ENCODE peak calls at places on chromosome 14, in ten cellular contexts. One of them, this sample, is unnamed. For H3K27me3, the result is how much of the 10 kb centered on the place peaks cover.

GRCh38 chr14:77859934-77860570 is 60.1 kb downstream of the ADCK1 start:
- DNase-seq in fibroblast of lung: no peak
- DNase-seq in AG04450: no peak
- DNase-seq in breast epithelium: no peak
- DNase-seq in CD8-positive, alpha-beta T cell: no peak
- DNase-seq in PC-3: no peak
- DNase-seq in stomach: peak
- DNase-seq in osteoblast: no peak
- DNase-seq in tibial artery: no peak
- DNase-seq in transverse colon: no peak
- DNase-seq in this sample: no peak

GRCh38 chr14:91377700-91378652 is 39.6 kb downstream of the CCDC88C start:
- DNase-seq in CD8-positive, alpha-beta T cell: peak
- DNase-seq in stomach: no peak
- DNase-seq in transverse colon: peak
- DNase-seq in fibroblast of lung: no peak
- DNase-seq in osteoblast: no peak
- DNase-seq in AG04450: no peak
- DNase-seq in PC-3: peak
- DNase-seq in breast epithelium: no peak
- DNase-seq in tibial artery: no peak
- DNase-seq in this sample: no peak

GRCh38 chr14:69263364-69263763 is 3.4 kb downstream of the GALNT16 start:
- DNase-seq in breast epithelium: peak
- DNase-seq in AG04450: peak
- DNase-seq in CD8-positive, alpha-beta T cell: no peak
- DNase-seq in transverse colon: peak
- DNase-seq in fibroblast of lung: peak
- DNase-seq in stomach: no peak
- DNase-seq in tibial artery: peak
- DNase-seq in osteoblast: peak
- DNase-seq in PC-3: peak
- DNase-seq in this sample: peak

GRCh38 chr14:37413504-37414003 is 181.5 kb downstream of the FOXA1 start:
- DNase-seq in tibial artery: no peak
- DNase-seq in stomach: no peak
- DNase-seq in osteoblast: no peak
- DNase-seq in breast epithelium: no peak
- DNase-seq in PC-3: no peak
- DNase-seq in CD8-positive, alpha-beta T cell: no peak
- DNase-seq in fibroblast of lung: no peak
- DNase-seq in AG04450: no peak
- DNase-seq in transverse colon: no peak
- DNase-seq in this sample: no peak

GRCh38 chr14:75291331-75291730 is 12.7 kb downstream of the FOS start:
- DNase-seq in osteoblast: no peak
- DNase-seq in breast epithelium: no peak
- DNase-seq in AG04450: no peak
- DNase-seq in transverse colon: no peak
- DNase-seq in CD8-positive, alpha-beta T cell: no peak
- DNase-seq in fibroblast of lung: no peak
- DNase-seq in PC-3: no peak
- DNase-seq in stomach: no peak
- DNase-seq in tibial artery: no peak
- DNase-seq in this sample: no peak

GRCh38 chr14:102873546-102874061 is 48.9 kb upstream of the AMN start:
- DNase-seq in PC-3: no peak
- DNase-seq in transverse colon: peak
- DNase-seq in tibial artery: no peak
- DNase-seq in osteoblast: no peak
- DNase-seq in breast epithelium: no peak
- DNase-seq in fibroblast of lung: no peak
- DNase-seq in stomach: no peak
- DNase-seq in AG04450: no peak
- DNase-seq in CD8-positive, alpha-beta T cell: no peak
- DNase-seq in this sample: no peak

GRCh38 chr14:69859591-69859990 is 19.6 kb upstream of the SMOC1 start:
- DNase-seq in PC-3: no peak
- DNase-seq in transverse colon: no peak
- DNase-seq in breast epithelium: no peak
- DNase-seq in osteoblast: no peak
- DNase-seq in fibroblast of lung: no peak
- DNase-seq in CD8-positive, alpha-beta T cell: no peak
- DNase-seq in stomach: no peak
- DNase-seq in tibial artery: no peak
- DNase-seq in AG04450: no peak
- DNase-seq in this sample: no peak

GRCh38 chr14:99179946-99180345 is 92.1 kb downstream of the BCL11B start:
- DNase-seq in stomach: no peak
- DNase-seq in transverse colon: no peak
- DNase-seq in PC-3: no peak
- DNase-seq in osteoblast: no peak
- DNase-seq in fibroblast of lung: no peak
- DNase-seq in tibial artery: no peak
- DNase-seq in AG04450: no peak
- DNase-seq in CD8-positive, alpha-beta T cell: no peak
- DNase-seq in breast epithelium: no peak
- DNase-seq in this sample: no peak

GRCh38 chr14:95611293-95611880 is 74.8 kb upstream of the TCL1B start:
- DNase-seq in fibroblast of lung: no peak
- DNase-seq in breast epithelium: peak
- DNase-seq in AG04450: no peak
- DNase-seq in osteoblast: no peak
- DNase-seq in PC-3: no peak
- DNase-seq in tibial artery: no peak
- DNase-seq in transverse colon: no peak
- DNase-seq in CD8-positive, alpha-beta T cell: no peak
- DNase-seq in stomach: no peak
- DNase-seq in this sample: peak

GRCh38 chr14:95614335-95614734 is 71.9 kb upstream of the TCL1B start:
- DNase-seq in breast epithelium: no peak
- DNase-seq in PC-3: no peak
- DNase-seq in osteoblast: no peak
- DNase-seq in transverse colon: no peak
- DNase-seq in fibroblast of lung: no peak
- DNase-seq in AG04450: no peak
- DNase-seq in tibial artery: no peak
- DNase-seq in stomach: no peak
- DNase-seq in CD8-positive, alpha-beta T cell: no peak
- DNase-seq in this sample: peak

DNA sequence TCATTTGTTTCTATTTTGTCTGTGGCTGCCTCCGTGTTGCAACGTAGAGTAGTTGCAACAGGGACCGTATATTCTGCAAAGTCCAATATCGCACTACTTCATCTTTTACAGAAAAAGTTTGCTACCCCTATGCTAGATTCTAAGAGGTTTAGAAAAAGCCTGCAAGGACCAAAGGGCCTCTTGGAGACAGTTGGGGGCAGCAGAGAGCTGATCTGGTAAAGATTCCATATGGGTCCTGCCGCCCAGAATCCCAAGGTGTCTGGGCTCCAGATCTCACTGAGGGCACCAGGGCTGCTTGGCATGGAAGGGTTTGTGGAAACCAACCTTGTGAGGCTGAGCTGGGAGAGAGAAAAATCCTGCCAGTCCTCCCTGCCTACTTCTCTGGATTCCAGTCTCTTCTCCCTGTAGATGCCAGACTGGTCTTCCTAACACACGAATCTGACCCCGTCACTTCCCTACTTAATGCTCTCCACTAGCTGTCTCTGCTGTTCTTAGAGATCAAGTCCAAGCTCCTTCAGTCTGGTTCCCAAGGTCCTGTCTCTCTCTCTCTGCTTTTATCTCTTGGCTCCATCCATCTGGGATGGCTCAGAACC is 74.6 kb downstream of the GLRX5 start:
- DNase-seq in PC-3: peak
- DNase-seq in fibroblast of lung: peak
- DNase-seq in stomach: peak
- DNase-seq in CD8-positive, alpha-beta T cell: no peak
- DNase-seq in osteoblast: peak
- DNase-seq in breast epithelium: no peak
- DNase-seq in AG04450: no peak
- DNase-seq in transverse colon: no peak
- DNase-seq in tibial artery: no peak
- DNase-seq in this sample: peak
- TF ChIP-seq CTCF in PC-3: peak
- TF ChIP-seq CTCF in fibroblast of lung: peak
- TF ChIP-seq CTCF in stomach: peak
- TF ChIP-seq CTCF in CD8-positive, alpha-beta T cell: no peak
- TF ChIP-seq CTCF in osteoblast: peak
- TF ChIP-seq CTCF in breast epithelium: peak
- TF ChIP-seq CTCF in AG04450: peak
- TF ChIP-seq CTCF in transverse colon: no peak
- TF ChIP-seq CTCF in tibial artery: no peak
- TF ChIP-seq CTCF in this sample: peak

GRCh38 chr14:61704554-61704953 is 9.2 kb downstream of the HIF1A start:
- DNase-seq in AG04450: no peak
- DNase-seq in stomach: no peak
- DNase-seq in CD8-positive, alpha-beta T cell: no peak
- DNase-seq in transverse colon: no peak
- DNase-seq in PC-3: no peak
- DNase-seq in breast epithelium: no peak
- DNase-seq in fibroblast of lung: no peak
- DNase-seq in tibial artery: no peak
- DNase-seq in osteoblast: no peak
- DNase-seq in this sample: no peak

GRCh38 chr14:61700104-61700886 is 5.0 kb downstream of the HIF1A start:
- DNase-seq in breast epithelium: no peak
- DNase-seq in osteoblast: no peak
- DNase-seq in AG04450: no peak
- DNase-seq in tibial artery: no peak
- DNase-seq in PC-3: no peak
- DNase-seq in transverse colon: no peak
- DNase-seq in stomach: no peak
- DNase-seq in fibroblast of lung: no peak
- DNase-seq in CD8-positive, alpha-beta T cell: no peak
- DNase-seq in this sample: no peak

GRCh38 chr14:61699092-61699491 is 3.8 kb downstream of the HIF1A start:
- DNase-seq in CD8-positive, alpha-beta T cell: no peak
- DNase-seq in tibial artery: no peak
- DNase-seq in osteoblast: no peak
- DNase-seq in PC-3: no peak
- DNase-seq in breast epithelium: no peak
- DNase-seq in transverse colon: no peak
- DNase-seq in stomach: no peak
- DNase-seq in AG04450: no peak
- DNase-seq in fibroblast of lung: no peak
- DNase-seq in this sample: no peak

GRCh38 chr14:61703342-61704129 is 8.2 kb downstream of the HIF1A start:
- DNase-seq in breast epithelium: no peak
- DNase-seq in CD8-positive, alpha-beta T cell: no peak
- DNase-seq in PC-3: no peak
- DNase-seq in osteoblast: no peak
- DNase-seq in AG04450: no peak
- DNase-seq in stomach: no peak
- DNase-seq in transverse colon: no peak
- DNase-seq in fibroblast of lung: no peak
- DNase-seq in tibial artery: no peak
- DNase-seq in this sample: no peak

DNA sequence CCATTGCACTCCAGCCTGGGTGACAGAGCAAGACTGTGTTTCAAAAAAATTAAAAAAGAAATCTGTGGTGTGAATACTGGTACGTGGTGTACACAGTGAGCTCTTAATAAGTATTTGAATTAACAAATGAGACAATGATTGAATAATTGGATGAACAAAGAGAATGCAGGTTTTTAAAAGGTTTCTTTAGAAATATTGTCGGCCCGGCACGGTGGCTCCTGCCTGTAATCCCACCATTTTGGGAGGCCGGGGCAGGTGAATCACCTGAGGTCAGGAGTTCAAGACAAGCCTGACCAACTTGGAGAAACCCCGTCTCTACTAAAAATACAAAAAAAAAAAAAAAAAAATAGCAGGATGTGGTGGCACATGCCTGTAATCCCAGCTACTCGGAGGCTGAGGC is 6.6 kb downstream of the HIF1A start:
- DNase-seq in transverse colon: no peak
- DNase-seq in stomach: no peak
- DNase-seq in breast epithelium: no peak
- DNase-seq in CD8-positive, alpha-beta T cell: no peak
- DNase-seq in tibial artery: no peak
- DNase-seq in osteoblast: no peak
- DNase-seq in fibroblast of lung: no peak
- DNase-seq in PC-3: no peak
- DNase-seq in AG04450: no peak
- DNase-seq in this sample: no peak
- H3K4me3 ChIP-seq in transverse colon: no peak
- H3K4me3 ChIP-seq in stomach: no peak
- H3K4me3 ChIP-seq in breast epithelium: no peak
- H3K4me3 ChIP-seq in CD8-positive, alpha-beta T cell: no peak
- H3K4me3 ChIP-seq in tibial artery: no peak
- H3K4me3 ChIP-seq in osteoblast: peak
- H3K4me3 ChIP-seq in fibroblast of lung: no peak
- H3K4me3 ChIP-seq in PC-3: no peak
- H3K4me3 ChIP-seq in AG04450: no peak
- H3K4me3 ChIP-seq in this sample: no peak

GRCh38 chr14:104553166-104554087 is 26.1 kb upstream of the C14orf180 start:
- DNase-seq in osteoblast: peak
- DNase-seq in tibial artery: peak
- DNase-seq in CD8-positive, alpha-beta T cell: no peak
- DNase-seq in PC-3: no peak
- DNase-seq in breast epithelium: no peak
- DNase-seq in fibroblast of lung: no peak
- DNase-seq in AG04450: no peak
- DNase-seq in stomach: no peak
- DNase-seq in transverse colon: no peak
- DNase-seq in this sample: no peak
- H3K27me3 ChIP-seq in osteoblast: under half
- H3K27me3 ChIP-seq in tibial artery: half or more
- H3K27me3 ChIP-seq in CD8-positive, alpha-beta T cell: under half
- H3K27me3 ChIP-seq in PC-3: half or more
- H3K27me3 ChIP-seq in breast epithelium: half or more
- H3K27me3 ChIP-seq in fibroblast of lung: under half
- H3K27me3 ChIP-seq in AG04450: under half
- H3K27me3 ChIP-seq in stomach: under half
- H3K27me3 ChIP-seq in transverse colon: under half
- H3K27me3 ChIP-seq in this sample: under half

DNA sequence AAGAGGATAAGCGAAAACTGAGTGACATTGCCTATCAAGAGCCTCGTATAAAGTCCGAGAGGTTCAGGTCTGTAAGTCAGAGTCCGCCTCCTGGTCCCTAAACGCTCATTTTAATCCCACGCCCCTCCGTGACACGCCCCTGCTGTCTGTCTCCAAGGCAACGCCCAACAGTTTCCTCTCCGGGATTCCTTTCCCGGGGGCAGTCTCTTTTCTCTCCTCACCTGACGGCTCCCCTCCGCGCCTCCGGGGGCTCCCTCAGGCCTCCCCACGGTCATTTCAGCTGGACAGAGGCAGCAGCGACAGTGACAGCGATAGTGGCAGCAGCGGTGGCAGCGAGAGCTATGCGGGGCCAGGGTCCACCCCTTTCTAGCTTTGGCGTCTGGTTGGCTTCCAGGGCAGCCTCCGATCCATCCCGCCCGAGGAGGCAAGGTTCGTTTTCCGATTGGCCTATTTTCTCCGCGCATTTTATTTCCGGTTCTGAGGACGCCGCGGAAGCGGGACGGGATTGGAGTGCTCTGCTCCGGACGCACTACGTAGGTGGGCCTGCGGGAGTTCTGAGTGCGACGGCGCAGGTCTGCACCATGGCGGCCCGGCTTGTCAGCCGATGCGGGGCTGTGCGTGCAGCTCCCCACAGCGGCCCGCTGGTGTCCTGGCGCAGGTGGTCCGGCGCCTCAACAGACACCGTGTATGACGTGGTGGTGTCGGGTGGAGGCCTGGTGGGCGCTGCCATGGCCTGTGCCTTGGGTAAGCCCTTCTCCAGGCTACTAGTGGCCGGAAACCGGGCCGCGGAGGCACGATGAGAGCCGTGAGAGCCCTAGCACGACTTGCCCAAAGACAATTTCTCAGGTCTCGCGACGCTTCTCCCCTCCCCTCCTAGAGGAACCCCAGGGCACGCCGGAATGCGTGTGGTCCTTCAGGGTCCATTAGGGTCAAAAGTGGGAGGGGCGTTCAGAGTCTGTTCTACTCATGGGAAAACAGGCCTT is at the start of the genes COQ6 and FAM161B:
- DNase-seq in osteoblast: peak
- DNase-seq in tibial artery: peak
- DNase-seq in AG04450: peak
- DNase-seq in breast epithelium: peak
- DNase-seq in CD8-positive, alpha-beta T cell: peak
- DNase-seq in stomach: peak
- DNase-seq in PC-3: peak
- DNase-seq in transverse colon: peak
- DNase-seq in fibroblast of lung: peak
- DNase-seq in this sample: peak
- TF ChIP-seq CTCF in osteoblast: no peak
- TF ChIP-seq CTCF in tibial artery: no peak
- TF ChIP-seq CTCF in AG04450: peak
- TF ChIP-seq CTCF in breast epithelium: no peak
- TF ChIP-seq CTCF in CD8-positive, alpha-beta T cell: no peak
- TF ChIP-seq CTCF in stomach: peak
- TF ChIP-seq CTCF in PC-3: no peak
- TF ChIP-seq CTCF in transverse colon: peak
- TF ChIP-seq CTCF in fibroblast of lung: no peak
- TF ChIP-seq CTCF in this sample: peak